ENCODE peak calls at places on chromosomes 1 and 21, in six cellular contexts. C is PC-3, Q is H1, Z is trophoblast cell, A is colonic mucosa, R is fibroblast of lung. E is an unnamed sample. For H3K4me1, the result is how much of the 10 kb centered on the place peaks cover.

GRCh38 chr1:204564835-204565234 is 48.6 kb downstream of the MDM4 start:
- DNase-seq in C (no peak), Q (no peak), Z (no peak), A (no peak), R (no peak), E (no peak)

GRCh38 chr1:3827813-3828307 is 29.2 kb downstream of the CEP104 start:
- DNase-seq in C (peak), Q (peak), Z (no peak), A (no peak), R (no peak), E (no peak)

GRCh38 chr1:206693029-206693428 is 8.3 kb downstream of the MAPKAPK2 start:
- DNase-seq in C (peak), Q (no peak), Z (no peak), A (no peak), R (peak), E (no peak)

GRCh38 chr21:37072239-37072987 is 458 bp downstream of the PIGP start:
- DNase-seq in C (peak), Q (no peak), Z (peak), A (peak), R (peak), E (no peak)

GRCh38 chr1:150150511-150151021 is 850 bp downstream of the PLEKHO1 start:
- DNase-seq in C (no peak), Q (peak), Z (peak), A (no peak), R (no peak), E (no peak)

GRCh38 chr1:20153000-20153418 is 13.9 kb downstream of the PLA2G2F start:
- DNase-seq in C (no peak), Q (no peak), Z (peak), A (no peak), R (peak), E (peak)

GRCh38 chr1:240877605-240878004 is 265.6 kb upstream of the GREM2 start:
- DNase-seq in C (no peak), Q (no peak), Z (no peak), A (no peak), R (no peak), E (no peak)

GRCh38 chr1:109307363-109308021 is 681 bp upstream of the MYBPHL start:
- DNase-seq in C (no peak), Q (no peak), Z (no peak), A (no peak), R (no peak), E (no peak)

GRCh38 chr1:82762829-82763532 is 962.2 kb downstream of the ADGRL2 start:
- DNase-seq in C (no peak), Q (no peak), Z (no peak), A (no peak), R (no peak), E (no peak)

GRCh38 chr1:67939176-67939751 is 106.0 kb upstream of the GNG12 start:
- DNase-seq in C (no peak), Q (no peak), Z (no peak), A (no peak), R (no peak), E (no peak)

GRCh38 chr1:19390901-19391595 is 78.9 kb downstream of the SLC66A1 start:
- DNase-seq in C (peak), Q (no peak), Z (peak), A (peak), R (peak), E (no peak)

GRCh38 chr1:82162526-82163420 is 362.0 kb downstream of the ADGRL2 start:
- DNase-seq in C (no peak), Q (no peak), Z (no peak), A (no peak), R (peak), E (no peak)

GRCh38 chr1:32715901-32716311 is 13.3 kb upstream of the SYNC start:
- DNase-seq in C (peak), Q (no peak), Z (peak), A (no peak), R (no peak), E (no peak)

GRCh38 chr1:117045644-117046043 is 14.5 kb upstream of the TTF2 start:
- DNase-seq in C (no peak), Q (no peak), Z (no peak), A (no peak), R (no peak), E (no peak)

GRCh38 chr1:150405660-150406059 is 41.7 kb downstream of the RPRD2 start:
- DNase-seq in C (no peak), Q (no peak), Z (no peak), A (no peak), R (no peak), E (no peak)

GRCh38 chr1:27348861-27349783 is 7.3 kb downstream of the SYTL1 start:
- DNase-seq in C (peak), Q (peak), Z (peak), A (peak), R (peak), E (no peak)

GRCh38 chr1:225627304-225627947 is 25.5 kb downstream of the ENAH start:
- DNase-seq in C (no peak), Q (no peak), Z (no peak), A (no peak), R (no peak), E (no peak)

GRCh38 chr1:2803931-2804627 is 2.6 kb upstream of the TTC34 start:
- DNase-seq in C (no peak), Q (no peak), Z (no peak), A (no peak), R (no peak), E (no peak)

GRCh38 chr1:206753141-206753540 is 17.4 kb upstream of the IL19 start:
- DNase-seq in C (peak), Q (no peak), Z (peak), A (no peak), R (peak), E (no peak)

GRCh38 chr1:6302568-6302967 is 41.7 kb upstream of the GPR153 start:
- DNase-seq in C (peak), Q (no peak), Z (no peak), A (no peak), R (no peak), E (no peak)

GRCh38 chr1:208264469-208265126 is 20.4 kb upstream of the PLXNA2 start:
- DNase-seq in C (no peak), Q (no peak), Z (no peak), A (no peak), R (peak), E (no peak)

GRCh38 chr1:46133181-46133658 is 791 bp upstream of the PIK3R3 start:
- DNase-seq in C (no peak), Q (no peak), Z (no peak), A (no peak), R (no peak), E (no peak)

GRCh38 chr1:59292557-59292956 is 4.3 kb upstream of the FGGY start:
- DNase-seq in C (no peak), Q (no peak), Z (peak), A (peak), R (no peak), E (no peak)

GRCh38 chr1:23167353-23168078 is 1.1 kb downstream of the LUZP1 start:
- DNase-seq in C (peak), Q (peak), Z (peak), A (peak), R (peak), E (peak)

GRCh38 chr1:147611021-147611426 is 59.3 kb downstream of the ACP6 start:
- DNase-seq in C (no peak), Q (no peak), Z (no peak), A (no peak), R (no peak), E (no peak)

GRCh38 chr1:13487143-13487868 is 26.5 kb downstream of the LRRC38 start:
- DNase-seq in C (no peak), Q (no peak), Z (no peak), A (no peak), R (no peak), E (no peak)

GRCh38 chr1:70429219-70429618 is 18.2 kb downstream of the CTH start:
- DNase-seq in C (peak), Q (no peak), Z (no peak), A (no peak), R (peak), E (no peak)

GRCh38 chr1:193318347-193318746 is 131.9 kb upstream of the B3GALT2 start:
- DNase-seq in C (no peak), Q (no peak), Z (no peak), A (no peak), R (peak), E (no peak)

GRCh38 chr1:72221811-72222210 is 60.5 kb downstream of the NEGR1 start:
- DNase-seq in C (no peak), Q (no peak), Z (no peak), A (no peak), R (no peak), E (no peak)

GRCh38 chr1:185534806-185535205 is 199.4 kb upstream of the HMCN1 start:
- DNase-seq in C (peak), Q (no peak), Z (no peak), A (no peak), R (no peak), E (no peak)

GRCh38 chr1:166701603-166702090 is 137.6 kb upstream of the POGK start:
- DNase-seq in C (no peak), Q (no peak), Z (no peak), A (no peak), R (no peak), E (no peak)

GRCh38 chr1:89953072-89953626 is 41.8 kb upstream of the ZNF326 start:
- DNase-seq in C (peak), Q (peak), Z (peak), A (peak), R (peak), E (no peak)

GRCh38 chr21:35840197-35840799 is 220.0 kb downstream of the SETD4 start:
- DNase-seq in C (peak), Q (no peak), Z (peak), A (peak), R (peak), E (peak)

GRCh38 chr1:159188375-159188788 is 16.3 kb upstream of the ACKR1 start:
- DNase-seq in C (peak), Q (peak), Z (no peak), A (peak), R (peak), E (peak)

GRCh38 chr21:16891821-16892220 is 621.0 kb upstream of the CXADR start:
- DNase-seq in C (no peak), Q (no peak), Z (peak), A (no peak), R (peak), E (peak)

GRCh38 chr1:226820935-226821718 is 49.3 kb upstream of the PSEN2 start:
- DNase-seq in C (peak), Q (no peak), Z (peak), A (peak), R (peak), E (no peak)

GRCh38 chr1:64019818-64020217 is 183.6 kb upstream of the UBE2U start:
- DNase-seq in C (no peak), Q (no peak), Z (peak), A (peak), R (peak), E (no peak)

GRCh38 chr1:76113446-76113845 is 38.9 kb downstream of the ST6GALNAC3 start:
- DNase-seq in C (no peak), Q (peak), Z (no peak), A (no peak), R (no peak), E (no peak)

DNA sequence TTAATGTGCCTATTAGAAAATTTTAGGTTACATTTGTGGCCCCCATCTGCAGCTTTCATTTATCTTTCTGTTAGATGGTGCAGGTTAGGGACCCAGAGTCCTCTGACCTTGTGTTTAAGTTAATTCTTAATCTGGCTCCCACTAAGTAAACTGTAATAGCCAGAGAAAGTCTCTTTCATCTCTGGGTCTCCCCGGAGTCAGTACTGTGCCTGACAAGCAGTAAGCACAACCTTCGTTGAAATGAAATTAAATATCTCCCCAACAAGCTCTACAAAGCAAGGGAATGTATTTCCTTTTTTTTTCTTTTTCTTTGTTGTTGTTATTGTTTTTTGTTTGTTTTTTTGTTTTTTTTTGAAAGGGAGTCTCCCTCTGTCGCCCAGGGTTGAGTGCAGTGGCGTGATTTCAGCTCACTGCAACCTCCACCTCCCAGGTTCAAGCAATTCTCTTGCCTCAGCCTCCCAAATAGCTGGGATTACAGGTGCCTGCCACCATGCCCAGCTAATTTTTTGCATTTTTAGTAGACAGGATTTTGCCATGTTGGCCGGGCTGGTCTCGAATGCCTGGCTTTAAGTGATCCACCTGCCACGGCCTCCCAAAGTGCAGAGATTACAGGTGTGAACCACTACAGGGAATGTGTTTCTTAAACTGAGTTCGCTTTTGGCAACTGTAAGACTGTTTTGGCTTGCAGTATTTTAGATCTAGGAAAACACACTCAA is 81.6 kb downstream of the HHIPL2 start:
- DNase-seq in C (no peak), Q (no peak), Z (peak), A (no peak), R (no peak), E (no peak)
- H3K9ac ChIP-seq in C (peak), Q (no peak), Z (no peak), A (no peak), R (no peak), E (peak)

GRCh38 chr1:162404550-162405160 is 7.3 kb downstream of the SH2D1B start:
- DNase-seq in C (peak), Q (no peak), Z (peak), A (no peak), R (peak), E (no peak)
- H3K4me1 ChIP-seq in C (under half), Q (under half), Z (under half), A (under half), R (under half), E (under half)

DNA sequence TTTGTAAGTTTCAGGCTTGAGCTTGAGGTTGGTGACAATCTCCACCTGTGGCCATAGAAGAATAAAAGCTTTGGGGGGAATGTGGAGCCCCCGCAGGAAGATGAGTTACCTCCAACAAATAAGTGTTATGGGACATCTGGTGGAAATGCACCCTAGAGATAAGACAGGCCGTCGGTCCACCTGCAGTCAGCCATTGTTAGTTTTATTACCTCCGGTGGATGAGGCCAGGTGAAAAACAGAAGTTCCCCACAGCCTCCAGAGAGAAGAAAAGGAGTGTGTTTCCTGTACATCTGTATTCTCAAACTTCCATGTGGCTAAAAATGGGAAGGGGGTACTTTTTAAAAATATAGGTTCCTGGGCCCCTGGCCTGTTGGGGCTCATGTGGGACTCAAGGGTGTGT is 137.4 kb downstream of the KAZN start:
- DNase-seq in C (no peak), Q (no peak), Z (no peak), A (no peak), R (no peak), E (no peak)
- H3K4me3 ChIP-seq in C (no peak), Q (no peak), Z (no peak), A (no peak), R (no peak), E (no peak)

DNA sequence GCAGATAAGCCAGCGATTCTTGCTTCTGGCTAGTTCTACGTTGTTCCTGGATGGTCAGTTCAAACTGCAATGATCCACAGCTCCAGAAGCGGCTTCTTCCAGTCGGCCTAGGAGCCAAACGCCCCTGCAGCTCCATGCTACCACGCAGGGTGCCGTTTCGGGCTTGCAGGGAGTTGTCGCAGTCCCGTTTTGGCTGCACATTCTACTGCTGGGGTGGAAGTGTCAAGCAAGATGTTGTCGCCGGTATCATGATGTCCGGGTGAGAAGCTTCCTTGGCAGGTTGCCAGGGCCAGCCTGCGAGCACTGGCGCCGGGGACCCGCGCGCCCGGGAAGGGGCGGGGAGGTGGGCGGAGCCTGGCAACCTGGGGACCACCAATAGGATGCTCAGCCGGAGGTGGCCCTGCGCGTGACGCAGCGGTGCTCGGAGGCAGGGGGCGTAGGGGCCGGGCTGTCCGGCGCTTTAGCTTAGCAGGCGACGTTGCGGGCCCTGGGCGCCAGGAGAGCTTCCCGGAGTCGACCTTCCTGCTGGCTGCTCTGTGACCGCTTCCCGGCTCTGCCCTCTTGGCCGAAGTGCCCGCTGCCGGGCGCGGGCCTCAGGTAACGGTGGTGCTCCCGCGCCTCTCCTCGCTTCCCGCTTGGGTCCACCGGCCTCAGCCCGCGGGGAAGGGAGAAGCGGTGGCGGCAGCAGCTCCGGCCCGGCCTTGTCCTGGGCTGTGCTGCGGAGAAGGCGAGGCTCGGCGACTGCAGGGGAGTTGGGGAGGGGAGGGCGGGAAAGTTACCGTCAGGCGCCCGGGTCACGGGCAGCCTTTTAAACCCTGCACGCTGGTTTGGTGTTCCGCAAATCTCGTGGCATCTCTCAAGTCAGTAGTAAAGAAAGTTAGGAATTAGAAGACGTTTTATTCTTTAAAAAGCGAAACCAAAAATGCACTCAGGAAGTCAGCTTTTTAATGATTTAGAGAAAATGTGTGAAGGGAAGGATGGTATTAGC is at the start of gene SOAT1:
- DNase-seq in C (peak), Q (peak), Z (peak), A (peak), R (peak), E (peak)
- H3K9ac ChIP-seq in C (peak), Q (peak), Z (peak), A (peak), R (peak), E (peak)

DNA sequence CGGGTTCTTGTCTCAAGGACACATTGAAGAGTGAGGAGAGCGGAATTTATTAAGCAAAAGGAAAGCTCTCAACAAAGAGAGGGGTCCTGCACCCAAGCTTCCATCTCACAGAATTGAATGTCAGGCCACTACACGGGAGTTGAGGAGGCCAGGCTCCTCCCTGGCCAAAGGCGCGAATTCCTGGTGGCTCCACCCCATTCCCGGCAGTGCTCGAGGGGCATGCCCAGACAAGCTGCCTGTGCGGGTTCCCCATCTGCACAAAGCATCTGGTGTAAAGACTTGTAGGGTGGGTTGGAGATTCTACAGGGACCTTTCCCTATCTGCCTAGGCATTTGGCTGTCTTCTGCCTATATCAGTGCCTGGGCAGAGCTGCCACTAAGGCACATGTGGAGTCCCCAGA is 648.5 kb upstream of the PKN2 start:
- DNase-seq in C (no peak), Q (no peak), Z (peak), A (no peak), R (no peak), E (no peak)
- H3K4me1 ChIP-seq in C (under half), Q (under half), Z (under half), A (under half), R (under half), E (under half)

E was measured in NT2/D1.